ENCODE peak calls at places on chromosome 9, in seven cellular contexts. One of them, this sample, is unnamed.

GRCh38 chr9:91452844-91453243 is 29.2 kb upstream of the NFIL3 start:
- DNase-seq in CD4-positive, alpha-beta T cell: no peak
- DNase-seq in Panc1: no peak
- DNase-seq in WTC11: no peak
- DNase-seq in AG09309: no peak
- DNase-seq in progenitor cell of endocrine pancreas: no peak
- DNase-seq in dorsolateral prefrontal cortex: no peak
- DNase-seq in this sample: no peak

GRCh38 chr9:104108315-104108714 is 14.2 kb downstream of the SMC2 start:
- DNase-seq in AG09309: no peak
- DNase-seq in progenitor cell of endocrine pancreas: no peak
- DNase-seq in WTC11: no peak
- DNase-seq in dorsolateral prefrontal cortex: no peak
- DNase-seq in Panc1: no peak
- DNase-seq in CD4-positive, alpha-beta T cell: no peak
- DNase-seq in this sample: no peak

GRCh38 chr9:130414910-130415746 is 29.6 kb upstream of the ASS1 start:
- DNase-seq in CD4-positive, alpha-beta T cell: no peak
- DNase-seq in progenitor cell of endocrine pancreas: no peak
- DNase-seq in WTC11: no peak
- DNase-seq in dorsolateral prefrontal cortex: no peak
- DNase-seq in Panc1: no peak
- DNase-seq in AG09309: no peak
- DNase-seq in this sample: no peak

GRCh38 chr9:112719292-112719691 is 1.4 kb upstream of the INIP start:
- DNase-seq in Panc1: no peak
- DNase-seq in CD4-positive, alpha-beta T cell: no peak
- DNase-seq in WTC11: no peak
- DNase-seq in progenitor cell of endocrine pancreas: no peak
- DNase-seq in dorsolateral prefrontal cortex: no peak
- DNase-seq in AG09309: no peak
- DNase-seq in this sample: no peak

GRCh38 chr9:126459965-126460843 is 133.6 kb downstream of the MVB12B start:
- DNase-seq in dorsolateral prefrontal cortex: no peak
- DNase-seq in CD4-positive, alpha-beta T cell: no peak
- DNase-seq in WTC11: no peak
- DNase-seq in progenitor cell of endocrine pancreas: no peak
- DNase-seq in Panc1: no peak
- DNase-seq in AG09309: no peak
- DNase-seq in this sample: no peak

GRCh38 chr9:93953492-93954435 is 1.4 kb downstream of the BARX1 start:
- DNase-seq in dorsolateral prefrontal cortex: no peak
- DNase-seq in progenitor cell of endocrine pancreas: no peak
- DNase-seq in AG09309: no peak
- DNase-seq in WTC11: peak
- DNase-seq in Panc1: no peak
- DNase-seq in CD4-positive, alpha-beta T cell: no peak
- DNase-seq in this sample: peak

GRCh38 chr9:677461-678097 is 163.9 kb upstream of the DMRT1 start:
- DNase-seq in CD4-positive, alpha-beta T cell: no peak
- DNase-seq in AG09309: no peak
- DNase-seq in WTC11: no peak
- DNase-seq in progenitor cell of endocrine pancreas: no peak
- DNase-seq in Panc1: no peak
- DNase-seq in dorsolateral prefrontal cortex: no peak
- DNase-seq in this sample: no peak

GRCh38 chr9:4829956-4830355 is 37.2 kb downstream of the RCL1 start:
- DNase-seq in WTC11: no peak
- DNase-seq in progenitor cell of endocrine pancreas: no peak
- DNase-seq in AG09309: no peak
- DNase-seq in CD4-positive, alpha-beta T cell: no peak
- DNase-seq in dorsolateral prefrontal cortex: no peak
- DNase-seq in Panc1: no peak
- DNase-seq in this sample: no peak

GRCh38 chr9:128296340-128297220 is 20.5 kb downstream of the SWI5 start:
- DNase-seq in dorsolateral prefrontal cortex: no peak
- DNase-seq in progenitor cell of endocrine pancreas: no peak
- DNase-seq in AG09309: no peak
- DNase-seq in Panc1: no peak
- DNase-seq in CD4-positive, alpha-beta T cell: no peak
- DNase-seq in WTC11: no peak
- DNase-seq in this sample: no peak

GRCh38 chr9:127131871-127132270 is 9.4 kb upstream of the ANGPTL2 start:
- DNase-seq in CD4-positive, alpha-beta T cell: no peak
- DNase-seq in WTC11: no peak
- DNase-seq in AG09309: peak
- DNase-seq in progenitor cell of endocrine pancreas: no peak
- DNase-seq in dorsolateral prefrontal cortex: no peak
- DNase-seq in Panc1: peak
- DNase-seq in this sample: no peak

GRCh38 chr9:36187414-36187813 is 3.3 kb upstream of the CLTA start:
- DNase-seq in Panc1: no peak
- DNase-seq in CD4-positive, alpha-beta T cell: no peak
- DNase-seq in AG09309: peak
- DNase-seq in WTC11: no peak
- DNase-seq in dorsolateral prefrontal cortex: no peak
- DNase-seq in progenitor cell of endocrine pancreas: no peak
- DNase-seq in this sample: no peak

GRCh38 chr9:113520109-113520642 is 56.6 kb downstream of the RGS3 start:
- DNase-seq in CD4-positive, alpha-beta T cell: no peak
- DNase-seq in WTC11: no peak
- DNase-seq in dorsolateral prefrontal cortex: no peak
- DNase-seq in Panc1: no peak
- DNase-seq in AG09309: no peak
- DNase-seq in progenitor cell of endocrine pancreas: no peak
- DNase-seq in this sample: no peak

GRCh38 chr9:115024925-115025535 is 92.9 kb downstream of the TNC start:
- DNase-seq in WTC11: no peak
- DNase-seq in CD4-positive, alpha-beta T cell: no peak
- DNase-seq in progenitor cell of endocrine pancreas: no peak
- DNase-seq in Panc1: no peak
- DNase-seq in AG09309: no peak
- DNase-seq in dorsolateral prefrontal cortex: no peak
- DNase-seq in this sample: no peak

GRCh38 chr9:86341007-86341491 is 13.2 kb downstream of the TUT7 start:
- DNase-seq in Panc1: no peak
- DNase-seq in WTC11: no peak
- DNase-seq in dorsolateral prefrontal cortex: no peak
- DNase-seq in CD4-positive, alpha-beta T cell: no peak
- DNase-seq in AG09309: no peak
- DNase-seq in progenitor cell of endocrine pancreas: no peak
- DNase-seq in this sample: no peak

GRCh38 chr9:6054280-6055099 is 39.1 kb upstream of the RANBP6 start:
- DNase-seq in dorsolateral prefrontal cortex: no peak
- DNase-seq in AG09309: peak
- DNase-seq in CD4-positive, alpha-beta T cell: peak
- DNase-seq in Panc1: peak
- DNase-seq in WTC11: peak
- DNase-seq in progenitor cell of endocrine pancreas: peak
- DNase-seq in this sample: peak

GRCh38 chr9:112705773-112706427 is 12.0 kb downstream of the INIP start:
- DNase-seq in progenitor cell of endocrine pancreas: no peak
- DNase-seq in CD4-positive, alpha-beta T cell: no peak
- DNase-seq in WTC11: peak
- DNase-seq in dorsolateral prefrontal cortex: no peak
- DNase-seq in AG09309: no peak
- DNase-seq in Panc1: no peak
- DNase-seq in this sample: peak

DNA sequence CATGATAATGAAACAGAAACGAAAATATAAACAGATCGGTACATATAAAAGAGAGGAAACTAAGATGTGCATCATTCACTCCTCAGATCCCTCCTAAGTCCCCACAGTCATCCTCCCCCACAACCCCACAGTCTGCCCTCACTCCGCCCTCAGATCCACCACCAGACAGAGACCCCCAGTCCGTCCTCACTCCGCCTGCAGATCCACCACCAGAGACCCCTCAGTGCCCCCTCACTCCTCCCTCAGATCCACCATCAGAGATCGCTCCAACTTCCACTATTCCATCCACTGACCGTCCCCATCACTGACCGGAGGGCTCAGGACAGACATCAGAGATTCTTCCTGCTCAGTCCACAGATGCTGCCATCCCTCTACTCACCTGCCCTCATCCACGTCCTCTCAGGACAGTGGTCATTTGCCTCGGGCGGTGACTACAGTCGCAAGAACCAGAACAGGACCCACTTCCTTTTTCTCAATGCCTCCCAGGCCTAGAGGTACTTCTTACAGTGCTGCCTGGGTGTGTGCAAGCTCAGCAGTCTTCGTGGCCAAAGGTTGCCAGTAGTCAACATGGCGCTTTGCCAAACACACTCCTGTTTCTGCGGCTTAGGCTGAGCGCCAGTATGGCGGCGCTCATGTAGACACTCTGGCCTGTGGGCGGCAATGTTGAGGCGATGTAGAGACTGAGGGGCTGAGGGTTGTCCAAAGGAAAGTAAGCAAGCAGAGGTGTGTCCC is 8.3 kb upstream of the SPATA31C1 start:
- DNase-seq in WTC11: no peak
- DNase-seq in AG09309: no peak
- DNase-seq in Panc1: peak
- DNase-seq in dorsolateral prefrontal cortex: no peak
- DNase-seq in progenitor cell of endocrine pancreas: no peak
- DNase-seq in CD4-positive, alpha-beta T cell: no peak
- DNase-seq in this sample: no peak
- TF ChIP-seq CTCF in WTC11: no peak
- TF ChIP-seq CTCF in AG09309: no peak
- TF ChIP-seq CTCF in Panc1: peak
- TF ChIP-seq CTCF in dorsolateral prefrontal cortex: no peak
- TF ChIP-seq CTCF in progenitor cell of endocrine pancreas: no peak
- TF ChIP-seq CTCF in CD4-positive, alpha-beta T cell: no peak
- TF ChIP-seq CTCF in this sample: no peak

GRCh38 chr9:35074141-35074540 is 1.7 kb upstream of the VCP start:
- DNase-seq in Panc1: no peak
- DNase-seq in dorsolateral prefrontal cortex: no peak
- DNase-seq in WTC11: no peak
- DNase-seq in AG09309: no peak
- DNase-seq in CD4-positive, alpha-beta T cell: no peak
- DNase-seq in progenitor cell of endocrine pancreas: no peak
- DNase-seq in this sample: no peak

GRCh38 chr9:35070823-35071813 is 1.3 kb downstream of the VCP start:
- DNase-seq in dorsolateral prefrontal cortex: no peak
- DNase-seq in WTC11: no peak
- DNase-seq in progenitor cell of endocrine pancreas: no peak
- DNase-seq in Panc1: no peak
- DNase-seq in AG09309: no peak
- DNase-seq in CD4-positive, alpha-beta T cell: no peak
- DNase-seq in this sample: no peak

GRCh38 chr9:35072461-35073275 is at the start of gene VCP:
- DNase-seq in Panc1: peak
- DNase-seq in AG09309: peak
- DNase-seq in CD4-positive, alpha-beta T cell: peak
- DNase-seq in progenitor cell of endocrine pancreas: peak
- DNase-seq in dorsolateral prefrontal cortex: peak
- DNase-seq in WTC11: peak
- DNase-seq in this sample: peak

GRCh38 chr9:35073276-35073607 is 817 bp upstream of the VCP start:
- DNase-seq in WTC11: no peak
- DNase-seq in AG09309: no peak
- DNase-seq in CD4-positive, alpha-beta T cell: no peak
- DNase-seq in progenitor cell of endocrine pancreas: no peak
- DNase-seq in dorsolateral prefrontal cortex: no peak
- DNase-seq in Panc1: no peak
- DNase-seq in this sample: no peak

GRCh38 chr9:35071814-35072460 is 488 bp downstream of the VCP start:
- DNase-seq in progenitor cell of endocrine pancreas: peak
- DNase-seq in Panc1: no peak
- DNase-seq in WTC11: peak
- DNase-seq in CD4-positive, alpha-beta T cell: peak
- DNase-seq in AG09309: no peak
- DNase-seq in dorsolateral prefrontal cortex: peak
- DNase-seq in this sample: peak
- TF ChIP-seq CTCF in progenitor cell of endocrine pancreas: peak
- TF ChIP-seq CTCF in Panc1: no peak
- TF ChIP-seq CTCF in WTC11: no peak
- TF ChIP-seq CTCF in CD4-positive, alpha-beta T cell: peak
- TF ChIP-seq CTCF in AG09309: peak
- TF ChIP-seq CTCF in dorsolateral prefrontal cortex: peak
- TF ChIP-seq CTCF in this sample: no peak

GRCh38 chr9:135905380-135906282 is 1.7 kb downstream of the CAMSAP1 start:
- DNase-seq in CD4-positive, alpha-beta T cell: peak
- DNase-seq in dorsolateral prefrontal cortex: no peak
- DNase-seq in WTC11: no peak
- DNase-seq in Panc1: no peak
- DNase-seq in progenitor cell of endocrine pancreas: no peak
- DNase-seq in AG09309: no peak
- DNase-seq in this sample: no peak

GRCh38 chr9:135907446-135908333 is at the start of gene CAMSAP1:
- DNase-seq in dorsolateral prefrontal cortex: peak
- DNase-seq in AG09309: peak
- DNase-seq in progenitor cell of endocrine pancreas: peak
- DNase-seq in WTC11: peak
- DNase-seq in CD4-positive, alpha-beta T cell: peak
- DNase-seq in Panc1: no peak
- DNase-seq in this sample: peak

GRCh38 chr9:135906291-135907005 is 898 bp downstream of the CAMSAP1 start:
- DNase-seq in Panc1: no peak
- DNase-seq in CD4-positive, alpha-beta T cell: no peak
- DNase-seq in WTC11: no peak
- DNase-seq in dorsolateral prefrontal cortex: no peak
- DNase-seq in AG09309: no peak
- DNase-seq in progenitor cell of endocrine pancreas: peak
- DNase-seq in this sample: no peak

GRCh38 chr9:135908334-135909204 is 1.2 kb upstream of the CAMSAP1 start:
- DNase-seq in Panc1: no peak
- DNase-seq in CD4-positive, alpha-beta T cell: no peak
- DNase-seq in AG09309: no peak
- DNase-seq in progenitor cell of endocrine pancreas: no peak
- DNase-seq in WTC11: no peak
- DNase-seq in dorsolateral prefrontal cortex: no peak
- DNase-seq in this sample: no peak

GRCh38 chr9:135907006-135907434 is 326 bp downstream of the CAMSAP1 start:
- DNase-seq in AG09309: no peak
- DNase-seq in WTC11: peak
- DNase-seq in CD4-positive, alpha-beta T cell: no peak
- DNase-seq in dorsolateral prefrontal cortex: no peak
- DNase-seq in Panc1: no peak
- DNase-seq in progenitor cell of endocrine pancreas: no peak
- DNase-seq in this sample: peak
- TF ChIP-seq CTCF in AG09309: no peak
- TF ChIP-seq CTCF in WTC11: no peak
- TF ChIP-seq CTCF in CD4-positive, alpha-beta T cell: no peak
- TF ChIP-seq CTCF in dorsolateral prefrontal cortex: no peak
- TF ChIP-seq CTCF in Panc1: no peak
- TF ChIP-seq CTCF in progenitor cell of endocrine pancreas: no peak
- TF ChIP-seq CTCF in this sample: no peak

DNA sequence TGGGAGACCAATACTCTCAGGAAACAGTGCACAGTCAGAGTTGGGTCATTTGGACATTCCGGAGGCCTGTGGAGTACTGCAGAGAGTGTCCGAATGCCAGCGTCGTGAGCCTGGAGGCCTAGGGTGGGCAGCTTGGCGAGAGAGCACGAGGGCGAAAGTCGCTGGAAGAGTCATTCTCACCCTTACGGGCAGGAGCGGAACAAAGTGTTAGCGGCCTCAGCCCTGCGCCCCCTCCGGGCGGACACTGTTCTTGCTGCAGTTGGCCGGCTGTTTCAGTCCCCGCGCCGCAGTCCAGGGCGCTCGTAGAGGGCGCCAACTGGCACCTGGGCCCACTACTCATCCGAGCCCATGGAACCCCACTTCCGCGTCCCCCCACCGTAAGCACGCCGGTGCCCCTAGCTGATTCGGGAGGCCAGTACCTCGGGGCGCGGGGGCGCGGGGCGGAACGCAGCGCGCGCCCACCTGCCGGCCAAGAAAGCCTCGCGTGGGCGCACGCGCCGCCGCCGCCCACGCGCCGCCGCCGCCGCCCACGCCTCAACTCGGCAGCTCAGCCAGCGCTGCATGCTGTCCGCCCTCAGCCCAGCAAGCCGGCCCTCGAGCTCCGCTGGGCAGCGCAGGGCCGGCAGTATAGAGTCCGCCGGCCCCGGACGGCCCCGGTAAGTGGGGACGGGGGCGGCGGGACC is 99.7 kb upstream of the CCL21 start:
- DNase-seq in WTC11: peak
- DNase-seq in dorsolateral prefrontal cortex: peak
- DNase-seq in CD4-positive, alpha-beta T cell: no peak
- DNase-seq in AG09309: no peak
- DNase-seq in Panc1: no peak
- DNase-seq in progenitor cell of endocrine pancreas: peak
- DNase-seq in this sample: peak
- TF ChIP-seq CTCF in WTC11: no peak
- TF ChIP-seq CTCF in dorsolateral prefrontal cortex: peak
- TF ChIP-seq CTCF in CD4-positive, alpha-beta T cell: no peak
- TF ChIP-seq CTCF in AG09309: no peak
- TF ChIP-seq CTCF in Panc1: no peak
- TF ChIP-seq CTCF in progenitor cell of endocrine pancreas: peak
- TF ChIP-seq CTCF in this sample: peak

This sample was measured in nephron progenitor cell.